ENCODE peak calls at places on chromosomes 13 and 19, in nine cellular contexts. One of them, this sample, is unnamed.

GRCh38 chr19:50870417-50871089 is 2.7 kb upstream of the KLK2 start:
- DNase-seq in heart right ventricle: no peak
- DNase-seq in transverse colon: no peak
- DNase-seq in T-helper 17 cell: no peak
- DNase-seq in heart left ventricle: no peak
- DNase-seq in right cardiac atrium: no peak
- DNase-seq in fibroblast of the aortic adventitia: no peak
- DNase-seq in activated CD4-positive, alpha-beta T cell treated with anti-CD3 and anti-CD28 coated beads for 24 hours: peak
- DNase-seq in T-helper 2 cell: no peak
- DNase-seq in this sample: no peak

GRCh38 chr13:45481688-45482087 is 16.9 kb downstream of the COG3 start:
- DNase-seq in fibroblast of the aortic adventitia: no peak
- DNase-seq in transverse colon: no peak
- DNase-seq in activated CD4-positive, alpha-beta T cell treated with anti-CD3 and anti-CD28 coated beads for 24 hours: no peak
- DNase-seq in heart left ventricle: no peak
- DNase-seq in right cardiac atrium: no peak
- DNase-seq in T-helper 2 cell: no peak
- DNase-seq in heart right ventricle: no peak
- DNase-seq in T-helper 17 cell: no peak
- DNase-seq in this sample: no peak

GRCh38 chr13:37485766-37486165 is 112.8 kb downstream of the POSTN start:
- DNase-seq in T-helper 17 cell: no peak
- DNase-seq in T-helper 2 cell: no peak
- DNase-seq in activated CD4-positive, alpha-beta T cell treated with anti-CD3 and anti-CD28 coated beads for 24 hours: no peak
- DNase-seq in right cardiac atrium: no peak
- DNase-seq in heart left ventricle: no peak
- DNase-seq in heart right ventricle: no peak
- DNase-seq in transverse colon: no peak
- DNase-seq in fibroblast of the aortic adventitia: peak
- DNase-seq in this sample: no peak

GRCh38 chr19:54518844-54519243 is 16.2 kb downstream of the LAIR2 start:
- DNase-seq in right cardiac atrium: no peak
- DNase-seq in activated CD4-positive, alpha-beta T cell treated with anti-CD3 and anti-CD28 coated beads for 24 hours: no peak
- DNase-seq in heart right ventricle: peak
- DNase-seq in fibroblast of the aortic adventitia: no peak
- DNase-seq in heart left ventricle: no peak
- DNase-seq in T-helper 17 cell: no peak
- DNase-seq in transverse colon: no peak
- DNase-seq in T-helper 2 cell: no peak
- DNase-seq in this sample: no peak

GRCh38 chr13:84645196-84646071 is 763.2 kb upstream of the SLITRK1 start:
- DNase-seq in right cardiac atrium: no peak
- DNase-seq in transverse colon: no peak
- DNase-seq in T-helper 17 cell: no peak
- DNase-seq in T-helper 2 cell: no peak
- DNase-seq in heart right ventricle: no peak
- DNase-seq in activated CD4-positive, alpha-beta T cell treated with anti-CD3 and anti-CD28 coated beads for 24 hours: no peak
- DNase-seq in heart left ventricle: no peak
- DNase-seq in fibroblast of the aortic adventitia: peak
- DNase-seq in this sample: no peak

GRCh38 chr13:113357529-113357928 is 6.4 kb downstream of the GRTP1 start:
- DNase-seq in transverse colon: no peak
- DNase-seq in activated CD4-positive, alpha-beta T cell treated with anti-CD3 and anti-CD28 coated beads for 24 hours: no peak
- DNase-seq in heart right ventricle: no peak
- DNase-seq in heart left ventricle: no peak
- DNase-seq in T-helper 17 cell: no peak
- DNase-seq in right cardiac atrium: no peak
- DNase-seq in T-helper 2 cell: no peak
- DNase-seq in fibroblast of the aortic adventitia: peak
- DNase-seq in this sample: no peak

GRCh38 chr13:94550030-94550738 is 45.8 kb downstream of the TGDS start:
- DNase-seq in right cardiac atrium: no peak
- DNase-seq in heart right ventricle: no peak
- DNase-seq in heart left ventricle: no peak
- DNase-seq in activated CD4-positive, alpha-beta T cell treated with anti-CD3 and anti-CD28 coated beads for 24 hours: no peak
- DNase-seq in T-helper 2 cell: no peak
- DNase-seq in transverse colon: no peak
- DNase-seq in T-helper 17 cell: no peak
- DNase-seq in fibroblast of the aortic adventitia: peak
- DNase-seq in this sample: no peak

GRCh38 chr19:35222373-35223005 is 6.0 kb downstream of the FAM187B start:
- DNase-seq in heart left ventricle: no peak
- DNase-seq in fibroblast of the aortic adventitia: no peak
- DNase-seq in heart right ventricle: no peak
- DNase-seq in T-helper 17 cell: no peak
- DNase-seq in right cardiac atrium: peak
- DNase-seq in transverse colon: no peak
- DNase-seq in activated CD4-positive, alpha-beta T cell treated with anti-CD3 and anti-CD28 coated beads for 24 hours: no peak
- DNase-seq in T-helper 2 cell: no peak
- DNase-seq in this sample: no peak

GRCh38 chr13:35210234-35210633 is 266.3 kb downstream of the MAB21L1 start:
- DNase-seq in T-helper 17 cell: no peak
- DNase-seq in fibroblast of the aortic adventitia: peak
- DNase-seq in heart right ventricle: no peak
- DNase-seq in transverse colon: no peak
- DNase-seq in right cardiac atrium: no peak
- DNase-seq in T-helper 2 cell: no peak
- DNase-seq in heart left ventricle: no peak
- DNase-seq in activated CD4-positive, alpha-beta T cell treated with anti-CD3 and anti-CD28 coated beads for 24 hours: no peak
- DNase-seq in this sample: no peak

GRCh38 chr13:105778196-105778595 is 757.3 kb downstream of the EFNB2 start:
- DNase-seq in heart left ventricle: no peak
- DNase-seq in right cardiac atrium: no peak
- DNase-seq in fibroblast of the aortic adventitia: no peak
- DNase-seq in transverse colon: no peak
- DNase-seq in heart right ventricle: no peak
- DNase-seq in activated CD4-positive, alpha-beta T cell treated with anti-CD3 and anti-CD28 coated beads for 24 hours: no peak
- DNase-seq in T-helper 2 cell: no peak
- DNase-seq in T-helper 17 cell: no peak
- DNase-seq in this sample: no peak

GRCh38 chr13:112442483-112443090 is 66.4 kb downstream of the SPACA7 start:
- DNase-seq in heart right ventricle: no peak
- DNase-seq in activated CD4-positive, alpha-beta T cell treated with anti-CD3 and anti-CD28 coated beads for 24 hours: no peak
- DNase-seq in T-helper 2 cell: no peak
- DNase-seq in right cardiac atrium: no peak
- DNase-seq in heart left ventricle: peak
- DNase-seq in fibroblast of the aortic adventitia: no peak
- DNase-seq in transverse colon: no peak
- DNase-seq in T-helper 17 cell: no peak
- DNase-seq in this sample: no peak

GRCh38 chr13:98033277-98034247 is 80.1 kb downstream of the IPO5 start:
- DNase-seq in T-helper 2 cell: no peak
- DNase-seq in transverse colon: no peak
- DNase-seq in heart right ventricle: peak
- DNase-seq in T-helper 17 cell: no peak
- DNase-seq in fibroblast of the aortic adventitia: peak
- DNase-seq in heart left ventricle: no peak
- DNase-seq in right cardiac atrium: no peak
- DNase-seq in activated CD4-positive, alpha-beta T cell treated with anti-CD3 and anti-CD28 coated beads for 24 hours: no peak
- DNase-seq in this sample: no peak

GRCh38 chr13:41916173-41916954 is 44.5 kb downstream of the VWA8 start:
- DNase-seq in activated CD4-positive, alpha-beta T cell treated with anti-CD3 and anti-CD28 coated beads for 24 hours: no peak
- DNase-seq in T-helper 17 cell: no peak
- DNase-seq in fibroblast of the aortic adventitia: peak
- DNase-seq in transverse colon: no peak
- DNase-seq in right cardiac atrium: no peak
- DNase-seq in heart left ventricle: no peak
- DNase-seq in T-helper 2 cell: no peak
- DNase-seq in heart right ventricle: no peak
- DNase-seq in this sample: no peak

GRCh38 chr19:47111081-47111589 is 2.4 kb downstream of the ZC3H4 start:
- DNase-seq in fibroblast of the aortic adventitia: no peak
- DNase-seq in activated CD4-positive, alpha-beta T cell treated with anti-CD3 and anti-CD28 coated beads for 24 hours: no peak
- DNase-seq in T-helper 17 cell: peak
- DNase-seq in heart left ventricle: peak
- DNase-seq in transverse colon: peak
- DNase-seq in right cardiac atrium: peak
- DNase-seq in T-helper 2 cell: no peak
- DNase-seq in heart right ventricle: peak
- DNase-seq in this sample: peak

GRCh38 chr19:13398780-13399726 is 107.2 kb downstream of the CACNA1A start:
- DNase-seq in activated CD4-positive, alpha-beta T cell treated with anti-CD3 and anti-CD28 coated beads for 24 hours: no peak
- DNase-seq in fibroblast of the aortic adventitia: peak
- DNase-seq in heart right ventricle: no peak
- DNase-seq in heart left ventricle: no peak
- DNase-seq in T-helper 17 cell: no peak
- DNase-seq in right cardiac atrium: no peak
- DNase-seq in T-helper 2 cell: no peak
- DNase-seq in transverse colon: no peak
- DNase-seq in this sample: no peak

GRCh38 chr19:3270908-3271307 is 46.4 kb downstream of the CELF5 start:
- DNase-seq in heart left ventricle: no peak
- DNase-seq in right cardiac atrium: no peak
- DNase-seq in transverse colon: no peak
- DNase-seq in T-helper 2 cell: no peak
- DNase-seq in heart right ventricle: no peak
- DNase-seq in activated CD4-positive, alpha-beta T cell treated with anti-CD3 and anti-CD28 coated beads for 24 hours: peak
- DNase-seq in T-helper 17 cell: no peak
- DNase-seq in fibroblast of the aortic adventitia: peak
- DNase-seq in this sample: no peak